ENCODE peak calls at places on chromosome 20, in seven cellular contexts. O is endothelial cell, Q is thoracic aorta, X is transverse colon, P is psoas muscle, B is breast epithelium, A is progenitor cell of endocrine pancreas. W is an unnamed sample.

GRCh38 chr20:45578151-45578660 is 878 bp downstream of the WFDC8 start:
- DNase-seq in O (no peak), Q (no peak), X (no peak), P (no peak), B (no peak), A (no peak), W (no peak)

GRCh38 chr20:4573564-4574355 is 147.9 kb upstream of the PRND start:
- DNase-seq in O (no peak), Q (no peak), X (no peak), P (no peak), B (no peak), A (no peak), W (no peak)

GRCh38 chr20:44388466-44389023 is 33.0 kb downstream of the HNF4A start:
- DNase-seq in O (peak; percentile 80), Q (no peak), X (peak; percentile 85), P (peak; percentile 85), B (no peak), A (no peak), W (no peak)

GRCh38 chr20:14189794-14190402 is 147.5 kb downstream of the FLRT3 start:
- DNase-seq in O (no peak), Q (no peak), X (no peak), P (no peak), B (no peak), A (no peak), W (no peak)

GRCh38 chr20:57652865-57653545 is 32.8 kb upstream of the ZBP1 start:
- DNase-seq in O (peak; percentile 1), Q (no peak), X (no peak), P (peak; percentile 39), B (no peak), A (no peak), W (no peak)

GRCh38 chr20:3276400-3277015 is 37.5 kb upstream of the SLC4A11 start:
- DNase-seq in O (peak; percentile 6), Q (no peak), X (no peak), P (no peak), B (no peak), A (no peak), W (no peak)

GRCh38 chr20:58880994-58881752 is 28.7 kb downstream of the GNAS start:
- DNase-seq in O (no peak), Q (no peak), X (no peak), P (no peak), B (no peak), A (no peak), W (no peak)

GRCh38 chr20:38073307-38074010 is 39.9 kb downstream of the RPRD1B start:
- DNase-seq in O (peak; percentile 60), Q (peak; percentile 65), X (peak; percentile 29), P (no peak), B (peak; percentile 27), A (no peak), W (no peak)

GRCh38 chr20:38893485-38894090 is 32.6 kb upstream of the FAM83D start:
- DNase-seq in O (peak; percentile 81), Q (no peak), X (peak; percentile 78), P (peak; percentile 76), B (no peak), A (peak; percentile 71), W (peak; percentile 69)

GRCh38 chr20:4633780-4634179 is 87.9 kb upstream of the PRND start:
- DNase-seq in O (no peak), Q (no peak), X (no peak), P (no peak), B (no peak), A (no peak), W (no peak)

GRCh38 chr20:62614085-62614960 is 28.0 kb upstream of the SLCO4A1 start:
- DNase-seq in O (no peak), Q (no peak), X (no peak), P (no peak), B (no peak), A (no peak), W (no peak)

GRCh38 chr20:14838663-14839650 is 501.5 kb upstream of the FLRT3 start:
- DNase-seq in O (no peak), Q (no peak), X (no peak), P (no peak), B (no peak), A (no peak), W (no peak)

GRCh38 chr20:62685781-62686555 is 22.7 kb upstream of the NTSR1 start:
- DNase-seq in O (no peak), Q (no peak), X (peak; percentile 61), P (no peak), B (no peak), A (no peak), W (no peak)

GRCh38 chr20:33602826-33603590 is 59.1 kb upstream of the C20orf144 start:
- DNase-seq in O (no peak), Q (no peak), X (no peak), P (no peak), B (no peak), A (no peak), W (no peak)

GRCh38 chr20:40082436-40082835 is 606.6 kb downstream of the MAFB start:
- DNase-seq in O (no peak), Q (no peak), X (no peak), P (no peak), B (no peak), A (no peak), W (no peak)

GRCh38 chr20:49411221-49411925 is 71.1 kb downstream of the KCNB1 start:
- DNase-seq in O (no peak), Q (no peak), X (no peak), P (no peak), B (no peak), A (no peak), W (no peak)

GRCh38 chr20:625360-625932 is 15.3 kb upstream of the TCF15 start:
- DNase-seq in O (no peak), Q (no peak), X (no peak), P (no peak), B (no peak), A (no peak), W (no peak)

GRCh38 chr20:44074252-44075151 is 112.5 kb downstream of the JPH2 start:
- DNase-seq in O (no peak), Q (no peak), X (no peak), P (no peak), B (peak; percentile 14), A (no peak), W (no peak)

GRCh38 chr20:3166338-3166912 is 6.8 kb upstream of the FASTKD5 start:
- DNase-seq in O (no peak), Q (no peak), X (no peak), P (no peak), B (no peak), A (no peak), W (no peak)

GRCh38 chr20:57819981-57820380 is 110.2 kb upstream of the PMEPA1 start:
- DNase-seq in O (no peak), Q (no peak), X (no peak), P (no peak), B (no peak), A (no peak), W (no peak)

GRCh38 chr20:42082611-42083010 is 464.4 kb upstream of the CHD6 start:
- DNase-seq in O (no peak), Q (no peak), X (no peak), P (peak; percentile 57), B (no peak), A (no peak), W (no peak)

GRCh38 chr20:58091810-58092209 is 136.6 kb downstream of the ANKRD60 start:
- DNase-seq in O (no peak), Q (no peak), X (no peak), P (no peak), B (no peak), A (no peak), W (no peak)

GRCh38 chr20:59933849-59934585 is 580 bp upstream of the SYCP2 start:
- DNase-seq in O (peak; percentile 85), Q (no peak), X (peak; percentile 82), P (peak; percentile 89), B (peak; percentile 71), A (peak; percentile 76), W (peak; percentile 57)

GRCh38 chr20:56516631-56517030 is 7.9 kb upstream of the FAM209A start:
- DNase-seq in O (no peak), Q (no peak), X (no peak), P (no peak), B (no peak), A (no peak), W (no peak)

GRCh38 chr20:50710492-50711063 is 19.2 kb upstream of the RIPOR3 start:
- DNase-seq in O (no peak), Q (no peak), X (no peak), P (no peak), B (no peak), A (no peak), W (no peak)

GRCh38 chr20:10447028-10447427 is 11.9 kb downstream of the SLX4IP start:
- DNase-seq in O (no peak), Q (no peak), X (peak; percentile 36), P (no peak), B (no peak), A (no peak), W (no peak)

GRCh38 chr20:4891997-4892396 is 109.3 kb downstream of the SLC23A2 start:
- DNase-seq in O (no peak), Q (no peak), X (no peak), P (no peak), B (no peak), A (no peak), W (no peak)

DNA sequence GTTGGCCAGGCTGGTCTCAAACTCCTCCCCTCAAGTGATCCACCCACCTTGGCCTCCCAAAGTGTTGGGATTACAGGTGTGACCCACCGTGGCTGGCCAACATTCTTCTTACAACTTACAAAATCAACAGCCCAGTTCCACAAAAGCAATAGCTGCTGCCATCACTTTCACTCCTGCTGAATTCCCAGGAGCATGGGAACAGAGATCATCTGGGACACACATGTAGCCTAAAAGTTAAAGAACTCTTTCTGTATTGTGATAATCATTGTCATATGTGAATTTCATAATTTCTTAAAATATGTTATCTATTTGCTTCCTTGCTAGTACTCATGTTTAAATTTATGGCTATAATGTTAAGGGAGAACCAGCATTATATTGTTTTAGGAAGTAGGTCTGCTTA is 51.7 kb downstream of the NCOA6 start:
- DNase-seq in O (no peak), Q (no peak), X (no peak), P (no peak), B (no peak), A (no peak), W (no peak)
- TF ChIP-seq CTCF in O (no peak), Q (no peak), X (no peak), P (no peak), B (no peak), A (no peak), W (no peak)

GRCh38 chr20:18904624-18905023 is 91.0 kb downstream of the SCP2D1 start:
- DNase-seq in O (peak; percentile 25), Q (no peak), X (peak; percentile 8), P (no peak), B (no peak), A (no peak), W (no peak)
- TF ChIP-seq CTCF in O (no peak), Q (peak; percentile 22), X (peak; percentile 26), P (peak; percentile 34), B (no peak), A (peak; percentile 19), W (no peak)

DNA sequence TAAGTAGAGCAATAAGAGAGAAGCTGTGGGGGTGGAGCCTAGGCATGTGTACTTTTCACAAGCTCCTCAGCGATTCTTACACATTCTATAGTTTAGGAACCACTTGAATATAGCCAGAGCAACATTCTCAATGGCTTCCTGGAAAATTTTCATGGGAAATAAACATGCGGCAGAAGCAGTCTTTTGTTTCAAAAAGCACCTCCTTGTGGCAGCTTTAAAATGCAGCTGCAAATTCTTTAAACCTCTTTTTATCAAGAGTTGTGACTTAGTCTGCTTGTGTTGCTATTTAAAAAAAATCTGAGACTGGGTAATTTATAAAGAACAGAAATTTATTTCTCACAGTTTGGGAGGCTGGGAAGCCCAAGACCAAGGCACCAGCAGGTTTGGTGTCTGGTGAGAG is 23.8 kb downstream of the NKX2-2 start:
- DNase-seq in O (no peak), Q (no peak), X (no peak), P (no peak), B (no peak), A (no peak), W (no peak)
- TF ChIP-seq CTCF in O (no peak), Q (no peak), X (no peak), P (no peak), B (no peak), A (peak; percentile 33), W (no peak)

GRCh38 chr20:25320035-25320800 is 70.4 kb downstream of the ABHD12 start:
- DNase-seq in O (no peak), Q (no peak), X (no peak), P (no peak), B (no peak), A (no peak), W (peak; percentile 19)
- TF ChIP-seq CTCF in O (no peak), Q (no peak), X (no peak), P (no peak), B (no peak), A (no peak), W (no peak)

W was measured in omental fat pad.